ENCODE peak calls at places on chromosome 12, in six cellular contexts. A, J, O, C, E and G are unnamed samples.

GRCh38 chr12:47768323-47768811 is 4.7 kb upstream of the SLC48A1 start:
- DNase-seq in J (no peak), E (no peak), C (no peak), O (no peak), A (no peak), G (no peak)

GRCh38 chr12:32949815-32950214 is 53.2 kb upstream of the PKP2 start:
- DNase-seq in O (no peak), C (no peak), E (no peak), A (no peak), J (no peak), G (no peak)

GRCh38 chr12:27549801-27550652 is 26.0 kb downstream of the PPFIBP1 start:
- DNase-seq in A (peak), J (peak), C (no peak), E (no peak), O (peak), G (no peak)

GRCh38 chr12:77734489-77734888 is 96.2 kb upstream of the NAV3 start:
- DNase-seq in E (no peak), A (peak), C (no peak), O (no peak), J (peak), G (no peak)

GRCh38 chr12:25675808-25676207 is 122.7 kb upstream of the LMNTD1 start:
- DNase-seq in O (no peak), A (peak), E (no peak), J (no peak), C (no peak), G (no peak)

GRCh38 chr12:81296556-81297305 is 218.9 kb downstream of the ACSS3 start:
- DNase-seq in E (no peak), A (peak), C (no peak), J (peak), O (no peak), G (no peak)

GRCh38 chr12:31756977-31757420 is 28.2 kb upstream of the AMN1 start:
- DNase-seq in J (peak), O (no peak), A (no peak), C (no peak), E (no peak), G (no peak)

GRCh38 chr12:90652280-90652679 is 302.7 kb downstream of the CCER1 start:
- DNase-seq in A (no peak), J (no peak), O (no peak), E (no peak), C (no peak), G (no peak)

GRCh38 chr12:26298785-26299621 is 103.6 kb downstream of the SSPN start:
- DNase-seq in C (no peak), A (peak), J (peak), O (no peak), E (peak), G (peak)

GRCh38 chr12:132207083-132207775 is 63.0 kb downstream of the NOC4L start:
- DNase-seq in A (no peak), C (no peak), E (no peak), O (no peak), J (no peak), G (no peak)

GRCh38 chr12:92089559-92089958 is 56.1 kb downstream of the BTG1 start:
- DNase-seq in A (peak), O (no peak), J (peak), C (no peak), E (no peak), G (no peak)

GRCh38 chr12:3554547-3555115 is 63.6 kb downstream of the PRMT8 start:
- DNase-seq in J (no peak), C (no peak), A (no peak), O (no peak), E (no peak), G (no peak)

GRCh38 chr12:106576848-106577247 is 6.0 kb upstream of the RFX4 start:
- DNase-seq in O (no peak), J (no peak), E (no peak), C (no peak), A (no peak), G (no peak)

GRCh38 chr12:66831495-66831894 is 152.6 kb upstream of the GRIP1 start:
- DNase-seq in E (no peak), O (no peak), A (no peak), C (no peak), J (no peak), G (no peak)

GRCh38 chr12:93591137-93591868 is 18.8 kb downstream of the SOCS2 start:
- DNase-seq in O (peak), E (peak), J (peak), C (no peak), A (peak), G (peak)

GRCh38 chr12:123094349-123095073 is 56.4 kb downstream of the PITPNM2 start:
- DNase-seq in A (peak), C (no peak), E (no peak), O (no peak), J (peak), G (no peak)

GRCh38 chr12:98532687-98533304 is 17.4 kb downstream of the TMPO start:
- DNase-seq in O (no peak), C (peak), A (peak), E (peak), J (peak), G (peak)

GRCh38 chr12:121441555-121441954 is 41.6 kb downstream of the RNF34 start:
- DNase-seq in E (no peak), A (no peak), C (no peak), J (no peak), O (no peak), G (no peak)

GRCh38 chr12:91774471-91774921 is 371.1 kb downstream of the BTG1 start:
- DNase-seq in J (peak), A (peak), C (no peak), O (no peak), E (no peak), G (no peak)

GRCh38 chr12:6840428-6841138 is at the start of gene GNB3:
- DNase-seq in J (no peak), E (no peak), C (no peak), A (no peak), O (no peak), G (peak)
- H3K4me3 ChIP-seq in J (no peak), E (no peak), C (peak), A (no peak), O (no peak), G (peak)

DNA sequence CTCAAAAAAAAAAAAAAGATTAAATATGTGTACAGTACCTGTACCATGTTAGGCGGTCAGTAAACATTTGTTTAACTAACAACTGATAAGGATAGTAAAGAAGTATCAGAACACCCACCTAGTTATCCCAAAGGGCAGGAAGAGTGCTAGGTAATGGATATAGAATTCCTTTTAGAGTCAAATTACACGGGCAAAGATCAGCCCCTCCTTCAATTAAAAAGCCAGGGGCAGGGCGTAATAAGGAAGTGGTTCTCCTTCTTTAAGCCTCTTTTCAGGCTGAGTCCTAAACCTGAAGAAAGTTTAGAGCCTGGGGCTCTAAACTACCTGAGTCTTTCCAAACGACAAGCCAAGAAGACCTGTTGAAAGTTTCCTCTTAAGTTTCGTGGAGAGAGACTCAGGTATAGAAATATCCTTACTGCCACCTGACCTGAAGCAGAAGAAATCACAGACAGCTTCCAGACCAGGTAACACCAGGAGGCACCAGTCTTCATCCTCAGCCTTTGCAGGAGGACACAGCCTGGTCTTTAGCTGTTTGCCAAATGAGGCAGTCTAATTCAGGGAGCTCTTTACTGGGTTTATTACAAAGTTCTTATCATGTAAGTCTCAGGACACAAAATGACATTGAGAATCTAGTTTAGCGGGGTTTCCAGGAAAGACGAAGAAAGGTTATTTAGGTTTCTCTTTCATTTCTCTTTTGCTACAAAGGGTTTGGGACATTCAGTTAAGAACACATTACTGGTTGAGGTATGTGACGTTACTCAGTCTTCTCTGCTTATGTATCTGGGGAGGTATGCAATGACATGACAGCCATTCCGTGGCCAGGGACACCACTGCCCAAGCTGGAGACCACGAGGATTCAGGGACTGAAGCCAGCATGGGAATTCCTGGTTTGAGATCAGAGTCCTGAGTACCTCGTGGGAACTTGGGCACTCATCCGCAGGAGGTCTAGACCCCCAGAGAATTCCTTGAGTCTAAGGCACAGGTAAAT is at the start of gene BCL2L14:
- DNase-seq in O (no peak), C (no peak), J (no peak), A (no peak), E (peak), G (no peak)
- H3K4me3 ChIP-seq in O (no peak), C (no peak), J (no peak), A (no peak), E (peak), G (no peak)

GRCh38 chr12:57230381-57231155 is 1.1 kb downstream of the SHMT2 start:
- DNase-seq in A (no peak), E (no peak), O (no peak), J (peak), C (no peak), G (no peak)

GRCh38 chr12:57233357-57234232 is 4.1 kb downstream of the SHMT2 start:
- DNase-seq in O (no peak), C (no peak), J (peak), A (peak), E (no peak), G (no peak)

GRCh38 chr12:57232156-57232756 is 2.7 kb downstream of the SHMT2 start:
- DNase-seq in O (no peak), J (no peak), A (no peak), E (no peak), C (no peak), G (no peak)

GRCh38 chr12:57229634-57230380 is at the start of gene SHMT2:
- DNase-seq in E (peak), A (peak), O (peak), J (peak), C (peak), G (peak)

DNA sequence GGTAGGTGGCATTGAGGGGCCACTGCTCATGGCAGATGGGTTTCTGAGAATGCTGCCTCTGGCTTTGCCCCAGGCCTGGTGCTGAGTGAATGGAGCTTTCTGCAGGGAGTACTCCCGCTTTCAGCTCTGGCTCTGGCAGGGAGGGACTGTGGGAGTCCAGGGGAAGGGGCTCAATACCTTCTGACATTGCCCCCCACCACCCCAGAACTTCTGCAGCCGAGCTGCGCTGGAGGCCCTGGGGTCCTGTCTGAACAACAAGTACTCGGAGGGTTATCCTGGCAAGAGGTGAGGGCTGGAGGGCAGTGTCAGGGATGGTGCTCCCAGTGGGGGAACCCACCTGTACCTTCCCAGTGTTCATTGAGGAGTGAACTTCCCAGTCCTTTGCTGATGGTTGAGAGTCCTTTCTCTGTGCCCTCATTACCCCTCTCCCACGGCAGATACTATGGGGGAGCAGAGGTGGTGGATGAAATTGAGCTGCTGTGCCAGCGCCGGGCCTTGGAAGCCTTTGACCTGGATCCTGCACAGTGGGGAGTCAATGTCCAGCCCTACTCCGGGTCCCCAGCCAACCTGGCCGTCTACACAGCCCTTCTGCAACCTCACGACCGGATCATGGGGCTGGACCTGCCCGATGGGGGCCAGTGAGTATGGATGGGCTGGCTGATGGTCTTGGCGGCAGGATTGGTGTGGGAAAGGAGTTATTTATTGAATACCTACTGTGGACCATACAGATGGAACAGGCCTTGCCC is 1.9 kb downstream of the SHMT2 start:
- DNase-seq in A (no peak), E (no peak), C (no peak), O (no peak), J (no peak), G (no peak)
- H3K4me3 ChIP-seq in A (peak), E (peak), C (no peak), O (no peak), J (peak), G (peak)

GRCh38 chr12:57739387-57739786 is 845 bp upstream of the AGAP2 start:
- DNase-seq in J (no peak), O (no peak), C (no peak), A (no peak), E (no peak), G (no peak)

GRCh38 chr12:57737467-57738141 is 938 bp downstream of the AGAP2 start:
- DNase-seq in A (no peak), O (no peak), J (no peak), E (no peak), C (no peak), G (no peak)

GRCh38 chr12:57738661-57739237 is at the start of gene AGAP2:
- DNase-seq in O (no peak), E (no peak), C (no peak), J (no peak), A (no peak), G (no peak)

GRCh38 chr12:57736743-57737466 is 1.6 kb downstream of the AGAP2 start:
- DNase-seq in C (no peak), J (no peak), O (no peak), A (no peak), E (no peak), G (no peak)

DNA sequence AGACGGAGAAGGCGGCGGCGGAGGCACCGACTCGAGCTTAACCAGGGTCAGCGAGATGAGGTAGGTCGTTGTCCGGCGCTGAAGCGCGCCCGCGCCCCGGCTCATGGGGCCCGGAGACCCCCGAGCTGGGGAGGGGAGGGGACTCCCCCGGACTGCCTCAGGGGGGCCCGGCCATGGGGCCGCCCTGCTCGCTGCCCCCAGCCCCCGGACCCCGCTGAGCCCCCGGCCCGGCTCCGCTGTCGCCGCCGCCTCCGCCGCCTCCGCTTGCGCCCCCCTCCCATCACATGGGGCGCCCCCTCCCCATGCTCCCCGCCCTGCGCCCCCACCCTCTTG is 434 bp downstream of the AGAP2 start:
- DNase-seq in C (no peak), E (no peak), O (no peak), J (no peak), A (no peak), G (no peak)
- H3K4me3 ChIP-seq in C (peak), E (no peak), O (peak), J (no peak), A (no peak), G (no peak)

DNA sequence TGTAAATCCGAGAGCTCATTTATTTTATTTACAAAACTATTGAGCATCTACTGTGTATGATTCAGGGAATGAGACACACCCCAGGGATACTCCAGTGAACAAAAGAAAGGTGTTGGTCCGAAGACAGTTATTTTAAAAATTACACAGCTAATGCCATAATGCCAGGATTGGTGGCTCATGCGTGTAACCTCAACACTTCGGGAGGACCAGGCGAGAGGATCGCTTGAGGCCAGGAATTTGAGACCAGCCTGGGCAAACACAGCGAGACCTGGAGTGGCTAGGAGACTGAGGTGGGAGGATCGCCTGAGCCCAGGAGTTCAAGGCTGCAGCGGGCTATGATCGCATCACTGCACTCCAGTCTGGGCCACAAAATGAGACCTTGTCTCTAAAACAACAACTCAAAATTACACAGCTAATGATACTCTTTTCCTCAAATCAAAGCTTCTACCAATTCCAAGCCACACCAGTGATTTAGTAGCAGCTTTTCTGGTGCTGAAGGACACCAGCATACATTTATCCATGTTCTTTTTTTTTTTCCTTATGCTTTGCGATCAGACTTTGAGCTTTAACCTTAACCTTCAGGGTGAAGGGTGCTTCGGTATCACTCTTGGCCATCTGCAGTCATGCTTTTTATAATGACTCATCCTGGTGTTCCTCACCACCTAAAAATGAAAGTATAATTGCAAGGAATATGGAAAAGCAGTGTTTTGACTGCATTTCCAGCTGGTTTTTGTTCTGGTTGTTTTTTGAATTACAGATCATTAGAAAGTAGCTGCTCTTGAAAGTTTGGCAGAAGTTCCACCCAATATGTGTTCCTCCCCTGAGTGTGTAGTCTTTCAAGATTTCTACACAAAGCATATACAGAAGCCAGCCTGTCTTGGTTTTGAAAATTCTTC is 1.1 kb upstream of the SLC41A2 start:
- DNase-seq in J (peak), O (no peak), A (peak), E (no peak), C (no peak), G (no peak)
- H3K4me3 ChIP-seq in J (peak), O (peak), A (peak), E (peak), C (no peak), G (peak)

GRCh38 chr12:52026267-52026666 is 19.5 kb downstream of the TAMALIN start:
- DNase-seq in J (no peak), O (no peak), E (no peak), A (no peak), C (no peak), G (no peak)
- H3K4me3 ChIP-seq in J (no peak), O (no peak), E (no peak), A (no peak), C (no peak), G (peak)

DNA sequence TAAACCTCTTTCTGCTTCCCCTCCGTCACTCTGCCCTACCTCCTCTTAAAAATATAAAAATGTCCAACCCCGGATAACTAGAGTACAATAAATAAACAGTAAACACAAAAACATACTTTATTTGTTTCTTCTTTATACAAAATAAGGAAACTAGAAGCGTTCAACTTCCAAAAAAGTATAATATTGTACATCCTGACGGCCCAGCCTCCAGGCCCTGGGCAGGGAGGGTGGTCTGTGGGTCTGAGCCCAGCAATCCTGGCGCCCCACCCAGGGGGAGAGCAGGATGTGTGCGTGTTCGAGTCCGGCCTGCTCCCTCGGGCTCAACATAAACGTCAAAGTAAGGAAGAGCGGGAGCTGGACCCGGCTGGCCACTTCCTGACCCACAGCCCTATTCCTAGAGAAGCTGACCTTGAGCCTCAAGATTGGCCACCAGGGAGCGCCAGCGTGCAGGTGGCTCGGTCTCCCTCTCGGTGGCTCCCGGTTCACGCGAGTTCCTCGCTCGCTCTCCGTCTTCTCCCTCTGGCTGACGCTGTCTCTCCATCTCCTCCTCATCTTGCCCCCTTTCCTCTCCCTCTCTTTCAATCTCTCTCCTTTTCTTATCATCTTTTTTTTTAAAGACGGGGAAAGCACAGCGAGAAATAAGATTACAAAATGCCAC is 9.4 kb downstream of the LHX5 start:
- DNase-seq in C (peak), O (peak), J (peak), E (peak), A (peak), G (peak)
- H3K4me3 ChIP-seq in C (no peak), O (peak), J (peak), E (peak), A (no peak), G (no peak)

GRCh38 chr12:130954544-130954831 is 781 bp downstream of the ADGRD1 start:
- DNase-seq in J (no peak), E (no peak), A (no peak), C (no peak), O (no peak), G (no peak)
- H3K4me3 ChIP-seq in J (peak), E (no peak), A (no peak), C (peak), O (peak), G (no peak)

GRCh38 chr12:78824918-78825317 is 39.7 kb upstream of the SYT1 start:
- DNase-seq in O (no peak), E (no peak), C (no peak), A (no peak), J (no peak), G (no peak)
- H3K4me3 ChIP-seq in O (no peak), E (no peak), C (no peak), A (no peak), J (no peak), G (no peak)